ENCODE peak calls at places on chromosome 6, in five cellular contexts. H is stimulated activated CD4-positive, alpha-beta T cell treated with anti-CD3 and anti-CD28 coated beads, Interleukin-1b, Interleukin-23, amount 100 ng/mL, for 48 hours; E is naive B cell; T is DMS153; S is naive thymus-derived CD8-positive, alpha-beta T cell. L is an unnamed sample.

GRCh38 chr6:48472535-48472934 is 361.5 kb upstream of the PTCHD4 start:
- DNase-seq in S (no peak), E (no peak), T (no peak), H (no peak), L (no peak)

GRCh38 chr6:123467437-123467836 is 169.3 kb downstream of the TRDN start:
- DNase-seq in E (no peak), S (no peak), H (no peak), T (no peak), L (peak)

GRCh38 chr6:158575550-158575949 is 15.7 kb downstream of the TMEM181 start:
- DNase-seq in T (no peak), S (no peak), H (no peak), E (no peak), L (no peak)

GRCh38 chr6:143107440-143107839 is 46.8 kb downstream of the AIG1 start:
- DNase-seq in T (no peak), H (no peak), E (no peak), S (no peak), L (no peak)

GRCh38 chr6:35663001-35663400 is 25.7 kb downstream of the FKBP5 start:
- DNase-seq in S (no peak), T (no peak), H (no peak), E (no peak), L (no peak)

GRCh38 chr6:137389150-137389664 is 105.0 kb downstream of the OLIG3 start:
- DNase-seq in H (peak), S (peak), T (no peak), E (peak), L (no peak)

GRCh38 chr6:121694389-121695185 is 259.1 kb downstream of the GJA1 start:
- DNase-seq in T (no peak), S (no peak), E (no peak), H (no peak), L (no peak)

GRCh38 chr6:135962731-135963130 is 111.2 kb downstream of the PDE7B start:
- DNase-seq in T (no peak), S (no peak), E (no peak), H (no peak), L (no peak)

GRCh38 chr6:19410477-19410876 is 426.7 kb upstream of the ID4 start:
- DNase-seq in S (no peak), T (no peak), H (no peak), E (no peak), L (no peak)

GRCh38 chr6:26311385-26312095 is 53.5 kb upstream of the BTN3A2 start:
- DNase-seq in S (peak), E (peak), H (peak), T (peak), L (peak)

GRCh38 chr6:35486005-35486925 is 10.6 kb downstream of the TEAD3 start:
- DNase-seq in S (no peak), T (peak), E (no peak), H (no peak), L (peak)

GRCh38 chr6:56374841-56375369 is 127.5 kb upstream of the COL21A1 start:
- DNase-seq in E (no peak), H (no peak), S (no peak), T (no peak), L (no peak)

GRCh38 chr6:30748851-30749540 is 4.6 kb upstream of the IER3 start:
- DNase-seq in S (no peak), H (no peak), T (no peak), E (no peak), L (no peak)

GRCh38 chr6:104462811-104463599 is 396.7 kb downstream of the HACE1 start:
- DNase-seq in E (no peak), H (no peak), T (no peak), S (no peak), L (no peak)

GRCh38 chr6:150200428-150201105 is 57.7 kb downstream of the PPP1R14C start:
- DNase-seq in E (no peak), H (no peak), S (no peak), T (no peak), L (no peak)

GRCh38 chr6:133040025-133040838 is 200.9 kb upstream of the EYA4 start:
- DNase-seq in H (no peak), S (no peak), E (no peak), T (no peak), L (peak)

GRCh38 chr6:39995633-39996032 is 61.4 kb upstream of the MOCS1 start:
- DNase-seq in H (no peak), S (no peak), E (no peak), T (no peak), L (no peak)

GRCh38 chr6:119273799-119274595 is 75.6 kb downstream of the MAN1A1 start:
- DNase-seq in S (no peak), E (no peak), H (no peak), T (no peak), L (peak)

GRCh38 chr6:149317656-149318571 is at the start of gene TAB2:
- DNase-seq in T (no peak), S (peak), H (peak), E (peak), L (peak)

GRCh38 chr6:117627533-117627932 is 25.2 kb upstream of the GOPC start:
- DNase-seq in S (no peak), E (no peak), H (no peak), T (no peak), L (no peak)

GRCh38 chr6:118968416-118968815 is 33.5 kb upstream of the MCM9 start:
- DNase-seq in S (peak), T (no peak), E (no peak), H (no peak), L (peak)

GRCh38 chr6:166361080-166361429 is 18.7 kb upstream of the SFT2D1 start:
- DNase-seq in S (no peak), H (no peak), T (no peak), E (no peak), L (no peak)

GRCh38 chr6:143762126-143762525 is 81.0 kb upstream of the LTV1 start:
- DNase-seq in T (no peak), H (no peak), E (no peak), S (no peak), L (no peak)

GRCh38 chr6:17390276-17390675 is 3.1 kb upstream of the CAP2 start:
- DNase-seq in S (no peak), T (no peak), H (no peak), E (no peak), L (no peak)

GRCh38 chr6:43779864-43780260 is 9.9 kb downstream of the VEGFA start:
- DNase-seq in S (no peak), T (no peak), E (no peak), H (no peak), L (no peak)

GRCh38 chr6:1494671-1495070 is 105.3 kb downstream of the FOXF2 start:
- DNase-seq in H (no peak), E (no peak), S (no peak), T (no peak), L (no peak)

GRCh38 chr6:158050107-158050735 is 68.6 kb downstream of the SYNJ2 start:
- DNase-seq in S (no peak), H (no peak), T (no peak), E (no peak), L (no peak)

GRCh38 chr6:10194816-10195639 is 219.8 kb downstream of the TFAP2A start:
- DNase-seq in T (no peak), H (no peak), E (no peak), S (no peak), L (peak)

GRCh38 chr6:142285235-142286087 is 16.3 kb upstream of the ADGRG6 start:
- DNase-seq in E (no peak), T (no peak), H (no peak), S (no peak), L (no peak)